ENCODE peak calls at places on chromosome 4, in eight cellular contexts. Z is stimulated activated CD4-positive, alpha-beta T cell treated with anti-CD3 and anti-CD28 coated beads, Interleukin-4, amount 100 ng/mL, for 1 hour; P is NCI-H82; B is NAMALWA; O is HFF-Myc; W is G401; R is IMR-90; H is AML-193. K is an unnamed sample.

GRCh38 chr4:11525085-11525484 is 96.4 kb upstream of the HS3ST1 start:
- DNase-seq in Z (no peak), P (no peak), B (no peak), O (no peak), W (no peak), R (peak), H (no peak), K (no peak)

GRCh38 chr4:110666030-110666429 is 43.2 kb upstream of the PITX2 start:
- DNase-seq in Z (no peak), P (no peak), B (no peak), O (no peak), W (no peak), R (no peak), H (no peak), K (no peak)

GRCh38 chr4:179307297-179308136 is 1865.3 kb upstream of the AGA start:
- DNase-seq in Z (no peak), P (peak), B (peak), O (no peak), W (no peak), R (peak), H (peak), K (peak)

GRCh38 chr4:180058731-180059215 is 2184.4 kb upstream of the TENM3 start:
- DNase-seq in Z (no peak), P (peak), B (no peak), O (no peak), W (peak), R (peak), H (no peak), K (no peak)

GRCh38 chr4:3829211-3829953 is 63.2 kb downstream of the ADRA2C start:
- DNase-seq in Z (no peak), P (no peak), B (no peak), O (no peak), W (no peak), R (no peak), H (no peak), K (no peak)

GRCh38 chr4:78517050-78517652 is 34.4 kb upstream of the ANXA3 start:
- DNase-seq in Z (no peak), P (no peak), B (peak), O (peak), W (peak), R (peak), H (peak), K (no peak)

GRCh38 chr4:139606600-139607301 is 50.7 kb upstream of the SETD7 start:
- DNase-seq in Z (no peak), P (peak), B (no peak), O (no peak), W (no peak), R (peak), H (peak), K (no peak)

GRCh38 chr4:77600521-77601451 is 4.8 kb upstream of the CXCL13 start:
- DNase-seq in Z (peak), P (peak), B (peak), O (no peak), W (peak), R (peak), H (peak), K (no peak)

GRCh38 chr4:44447563-44448504 is 775 bp downstream of the KCTD8 start:
- DNase-seq in Z (peak), P (peak), B (no peak), O (no peak), W (peak), R (no peak), H (no peak), K (no peak)

GRCh38 chr4:110332483-110332882 is 134.1 kb upstream of the ELOVL6 start:
- DNase-seq in Z (no peak), P (no peak), B (no peak), O (no peak), W (no peak), R (no peak), H (no peak), K (no peak)

GRCh38 chr4:3402409-3403103 is 39.2 kb upstream of the HGFAC start:
- DNase-seq in Z (no peak), P (no peak), B (no peak), O (peak), W (no peak), R (peak), H (no peak), K (no peak)

GRCh38 chr4:108492816-108493595 is 127.4 kb upstream of the RPL34 start:
- DNase-seq in Z (peak), P (peak), B (peak), O (no peak), W (no peak), R (peak), H (no peak), K (no peak)

GRCh38 chr4:78776031-78776728 is at the start of gene BMP2K:
- DNase-seq in Z (peak), P (peak), B (peak), O (no peak), W (peak), R (peak), H (peak), K (no peak)

GRCh38 chr4:142778430-142778829 is 67.7 kb downstream of the INPP4B start:
- DNase-seq in Z (no peak), P (no peak), B (no peak), O (no peak), W (no peak), R (peak), H (no peak), K (peak)

GRCh38 chr4:53861856-53862610 is 202.4 kb downstream of the CHIC2 start:
- DNase-seq in Z (no peak), P (no peak), B (peak), O (peak), W (no peak), R (peak), H (no peak), K (peak)

GRCh38 chr4:37763164-37763444 is 63.4 kb upstream of the PGM2 start:
- DNase-seq in Z (no peak), P (no peak), B (no peak), O (no peak), W (no peak), R (no peak), H (no peak), K (no peak)

GRCh38 chr4:140247237-140247636 is 93.3 kb upstream of the MAML3 start:
- DNase-seq in Z (no peak), P (no peak), B (no peak), O (no peak), W (no peak), R (no peak), H (peak), K (no peak)

GRCh38 chr4:151711680-151712079 is 49.1 kb downstream of the GATB start:
- DNase-seq in Z (no peak), P (no peak), B (no peak), O (no peak), W (no peak), R (no peak), H (no peak), K (no peak)

GRCh38 chr4:14867847-14868246 is 134.4 kb upstream of the CPEB2 start:
- DNase-seq in Z (no peak), P (peak), B (no peak), O (no peak), W (no peak), R (no peak), H (no peak), K (no peak)

GRCh38 chr4:8035371-8035780 is 95.7 kb upstream of the AFAP1 start:
- DNase-seq in Z (no peak), P (no peak), B (peak), O (no peak), W (no peak), R (peak), H (no peak), K (no peak)

GRCh38 chr4:95732061-95732460 is 107.8 kb upstream of the PDHA2 start:
- DNase-seq in Z (no peak), P (no peak), B (no peak), O (no peak), W (no peak), R (no peak), H (no peak), K (no peak)

GRCh38 chr4:150647008-150647407 is 65.1 kb downstream of the MAB21L2 start:
- DNase-seq in Z (no peak), P (no peak), B (no peak), O (no peak), W (no peak), R (peak), H (no peak), K (no peak)

GRCh38 chr4:109462297-109462696 is 28.7 kb downstream of the SEC24B start:
- DNase-seq in Z (no peak), P (no peak), B (peak), O (no peak), W (no peak), R (no peak), H (peak), K (no peak)

GRCh38 chr4:6754481-6755087 is 27.9 kb upstream of the KIAA0232 start:
- DNase-seq in Z (no peak), P (no peak), B (no peak), O (no peak), W (no peak), R (no peak), H (no peak), K (no peak)

GRCh38 chr4:86319390-86319789 is 40.5 kb downstream of the MAPK10 start:
- DNase-seq in Z (no peak), P (no peak), B (no peak), O (no peak), W (no peak), R (no peak), H (no peak), K (no peak)

GRCh38 chr4:163003979-163004378 is 162.7 kb downstream of the NAF1 start:
- DNase-seq in Z (no peak), P (peak), B (no peak), O (no peak), W (no peak), R (no peak), H (no peak), K (no peak)

GRCh38 chr4:109729155-109729562 is 711 bp downstream of the PLA2G12A start:
- DNase-seq in Z (no peak), P (peak), B (peak), O (no peak), W (peak), R (peak), H (no peak), K (no peak)

GRCh38 chr4:88619973-88620372 is 27.7 kb downstream of the HERC3 start:
- DNase-seq in Z (no peak), P (no peak), B (no peak), O (no peak), W (no peak), R (peak), H (no peak), K (no peak)

GRCh38 chr4:5893591-5893990 is 705 bp upstream of the CRMP1 start:
- DNase-seq in Z (no peak), P (peak), B (no peak), O (no peak), W (no peak), R (no peak), H (no peak), K (no peak)

GRCh38 chr4:110216079-110216478 is 17.7 kb upstream of the ELOVL6 start:
- DNase-seq in Z (no peak), P (no peak), B (no peak), O (no peak), W (no peak), R (peak), H (no peak), K (no peak)

GRCh38 chr4:56466910-56467283 is 520 bp upstream of the SRP72 start:
- DNase-seq in Z (no peak), P (peak), B (no peak), O (no peak), W (no peak), R (no peak), H (no peak), K (no peak)

K was measured in AG04450.